ENCODE peak calls at places on chromosomes 1 and 21, in five cellular contexts. F is GM23338, S is HCT116, X is upper lobe of left lung, D is HepG2. T is an unnamed sample.

GRCh38 chr1:178500091-178500770 is 3.5 kb upstream of the CLEC20A start:
- ATAC-seq in F (peak; percentile 51), S (peak; percentile 55), X (peak; percentile 36), D (peak; percentile 63), T (no peak)

GRCh38 chr1:12469990-12470389 is 148.0 kb downstream of the DHRS3 start:
- ATAC-seq in F (no peak), S (peak; percentile 84), X (no peak), D (no peak), T (no peak)

GRCh38 chr21:32415999-32416398 is 3.5 kb downstream of the EVA1C start:
- ATAC-seq in F (no peak), S (no peak), X (no peak), D (no peak), T (no peak)

GRCh38 chr1:205936316-205936715 is 6.9 kb downstream of the SLC26A9 start:
- ATAC-seq in F (no peak), S (no peak), X (peak; percentile 17), D (no peak), T (no peak)

GRCh38 chr1:163085904-163086268 is 16.7 kb downstream of the RGS4 start:
- ATAC-seq in F (no peak), S (no peak), X (no peak), D (no peak), T (no peak)

GRCh38 chr1:40030528-40031135 is 9.9 kb upstream of the CAP1 start:
- ATAC-seq in F (no peak), S (no peak), X (no peak), D (no peak), T (no peak)

GRCh38 chr1:43831866-43832654 is 101.5 kb upstream of the ARTN start:
- ATAC-seq in F (no peak), S (no peak), X (no peak), D (no peak), T (no peak)

GRCh38 chr1:10107985-10108663 is 75.4 kb downstream of the UBE4B start:
- ATAC-seq in F (no peak), S (peak; percentile 92), X (no peak), D (no peak), T (peak; percentile 79)

GRCh38 chr21:32184485-32184884 is 94.4 kb downstream of the MIS18A start:
- ATAC-seq in F (no peak), S (peak; percentile 67), X (no peak), D (no peak), T (no peak)

GRCh38 chr1:208934933-208935332 is 648.6 kb upstream of the CAMK1G start:
- ATAC-seq in F (no peak), S (no peak), X (no peak), D (no peak), T (no peak)

GRCh38 chr1:81936838-81937237 is 136.1 kb downstream of the ADGRL2 start:
- ATAC-seq in F (no peak), S (no peak), X (no peak), D (no peak), T (no peak)

GRCh38 chr1:8285965-8286364 is 31.9 kb upstream of the SLC45A1 start:
- ATAC-seq in F (no peak), S (no peak), X (no peak), D (no peak), T (no peak)

GRCh38 chr1:47651311-47652089 is 213.7 kb downstream of the FOXD2 start:
- ATAC-seq in F (no peak), S (no peak), X (no peak), D (peak; percentile 76), T (no peak)

GRCh38 chr1:187762109-187762508 is 933.4 kb downstream of the PLA2G4A start:
- ATAC-seq in F (no peak), S (no peak), X (no peak), D (no peak), T (no peak)

GRCh38 chr1:169090308-169090899 is 16.1 kb upstream of the ATP1B1 start:
- ATAC-seq in F (no peak), S (no peak), X (no peak), D (no peak), T (no peak)

GRCh38 chr1:7366955-7367665 is 404.0 kb upstream of the VAMP3 start:
- ATAC-seq in F (no peak), S (no peak), X (no peak), D (no peak), T (no peak)

GRCh38 chr1:55206210-55206609 is 9.0 kb downstream of the USP24 start:
- ATAC-seq in F (no peak), S (no peak), X (no peak), D (no peak), T (no peak)

GRCh38 chr21:38027901-38028300 is 111.6 kb upstream of the KCNJ6 start:
- ATAC-seq in F (no peak), S (no peak), X (no peak), D (no peak), T (no peak)

GRCh38 chr1:61152706-61153105 is 70.3 kb downstream of the NFIA start:
- ATAC-seq in F (peak; percentile 37), S (no peak), X (no peak), D (peak; percentile 20), T (no peak)

GRCh38 chr1:147612366-147612765 is 58.0 kb downstream of the ACP6 start:
- ATAC-seq in F (no peak), S (no peak), X (no peak), D (peak; percentile 98), T (no peak)

GRCh38 chr1:160061376-160062100 is 8.4 kb downstream of the KCNJ10 start:
- ATAC-seq in F (peak; percentile 73), S (peak; percentile 29), X (no peak), D (peak; percentile 32), T (no peak)

GRCh38 chr1:221240652-221241051 is 361.4 kb downstream of the HLX start:
- ATAC-seq in F (no peak), S (no peak), X (no peak), D (no peak), T (no peak)

GRCh38 chr1:79355073-79355472 is 348.5 kb upstream of the ADGRL4 start:
- ATAC-seq in F (no peak), S (no peak), X (no peak), D (no peak), T (no peak)

GRCh38 chr1:207827488-207827830 is 75.6 kb downstream of the CD46 start:
- ATAC-seq in F (no peak), S (no peak), X (no peak), D (no peak), T (no peak)

GRCh38 chr1:118039170-118039569 is 109.6 kb downstream of the WDR3 start:
- ATAC-seq in F (no peak), S (no peak), X (peak; percentile 45), D (no peak), T (no peak)

DNA sequence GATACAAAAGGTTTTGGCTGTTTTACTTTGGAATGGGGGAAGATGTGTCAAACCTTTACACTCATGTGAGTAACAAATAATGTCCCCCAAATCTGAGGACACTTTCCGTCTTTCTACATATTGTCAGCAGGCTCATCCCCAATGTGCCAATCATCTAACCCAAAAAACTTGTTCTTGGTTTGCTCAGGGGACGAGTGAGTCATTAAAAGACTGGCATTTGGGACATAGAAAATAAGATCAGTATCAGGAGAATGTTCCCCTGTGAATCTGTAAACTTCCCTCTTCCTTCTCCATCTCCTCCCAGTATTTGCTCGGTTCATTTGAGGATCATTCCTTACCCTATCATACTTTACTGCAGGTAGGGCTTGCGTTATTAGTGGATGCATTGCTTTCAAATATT is 194.1 kb upstream of the RUNX1 start:
- ATAC-seq in F (no peak), S (no peak), X (no peak), D (no peak), T (no peak)
- TF ChIP-seq POLR2AphosphoS5 in F (no peak), S (no peak), X (no peak), D (no peak), T (no peak)

DNA sequence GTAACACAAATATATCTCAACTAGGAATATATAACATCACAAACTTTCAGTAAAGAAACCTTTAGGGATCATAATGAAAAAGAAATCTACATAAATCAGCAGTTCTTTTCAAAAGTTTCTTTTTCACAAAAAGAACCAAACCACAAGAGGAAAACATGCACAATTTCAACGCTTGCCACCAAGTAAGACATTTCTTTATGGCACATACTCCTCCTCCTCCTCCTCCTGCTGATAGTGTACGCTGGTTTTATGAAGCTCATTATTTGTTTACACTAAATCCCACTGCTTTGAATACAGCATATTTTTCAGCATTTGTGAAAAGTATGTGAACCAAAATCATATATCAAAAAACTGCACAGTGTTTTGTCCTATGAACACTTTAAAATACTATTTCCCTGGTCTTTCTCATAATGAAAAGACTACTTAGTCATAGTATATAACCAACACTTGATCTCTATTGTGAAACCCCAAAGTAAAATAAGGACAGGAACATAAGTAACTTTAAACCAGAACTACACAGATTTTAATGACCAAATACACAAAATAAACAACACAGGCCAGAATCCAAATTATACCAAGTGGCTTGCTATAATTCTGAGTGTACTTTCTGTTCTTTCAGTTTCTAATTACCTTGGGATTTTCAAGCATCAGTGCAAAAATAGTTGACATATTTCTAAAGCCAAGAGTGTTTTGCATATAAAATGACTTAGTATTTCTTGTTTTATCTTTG is 184.2 kb downstream of the EIF4G3 start:
- ATAC-seq in F (no peak), S (no peak), X (no peak), D (no peak), T (no peak)
- H3K4me3 ChIP-seq in F (no peak overlapping the region), S (no peak overlapping the region), X (no peak overlapping the region), D (no peak overlapping the region), T (no peak overlapping the region)

DNA sequence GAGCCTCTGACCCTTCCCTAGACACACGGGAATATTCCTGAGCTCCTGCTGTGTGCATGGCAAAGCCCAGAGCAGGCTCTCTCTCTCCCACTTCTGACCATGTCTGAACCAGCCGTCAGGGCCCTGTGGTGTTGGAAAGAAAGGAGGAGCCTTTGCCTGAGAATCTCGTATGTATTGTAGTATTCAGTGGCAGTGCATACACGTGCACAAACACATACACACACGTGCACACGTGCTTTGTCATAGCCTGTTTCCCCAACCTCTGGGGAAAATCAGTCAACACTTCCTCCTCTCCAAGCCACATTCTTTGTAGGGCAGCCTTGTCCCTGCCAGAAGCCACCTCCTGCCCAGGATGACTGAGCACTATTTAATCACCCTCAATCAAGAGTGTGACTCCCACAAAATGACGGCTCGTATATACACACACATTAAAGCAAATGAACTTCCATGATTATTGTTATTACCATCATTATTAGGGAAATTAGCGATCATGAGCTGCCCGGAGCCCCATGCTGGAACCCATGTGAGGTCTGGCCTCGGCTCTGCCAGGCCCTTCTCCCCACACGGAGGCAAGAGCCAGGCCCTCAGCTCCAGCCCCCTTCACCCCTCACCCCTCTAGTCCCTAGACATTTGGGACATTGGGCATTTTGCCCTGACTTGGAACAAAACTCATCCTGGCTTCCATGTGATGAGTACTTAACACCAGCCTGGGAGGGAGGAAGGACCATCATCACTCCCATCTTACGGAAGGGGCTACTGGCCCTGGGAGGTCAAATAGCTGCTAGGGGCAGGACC is 331.9 kb downstream of the NPHP4 start:
- ATAC-seq in F (no peak), S (no peak), X (no peak), D (no peak), T (peak; percentile 78)
- TF ChIP-seq POLR2AphosphoS5 in F (no peak), S (no peak), X (peak; percentile 19), D (no peak), T (no peak)

DNA sequence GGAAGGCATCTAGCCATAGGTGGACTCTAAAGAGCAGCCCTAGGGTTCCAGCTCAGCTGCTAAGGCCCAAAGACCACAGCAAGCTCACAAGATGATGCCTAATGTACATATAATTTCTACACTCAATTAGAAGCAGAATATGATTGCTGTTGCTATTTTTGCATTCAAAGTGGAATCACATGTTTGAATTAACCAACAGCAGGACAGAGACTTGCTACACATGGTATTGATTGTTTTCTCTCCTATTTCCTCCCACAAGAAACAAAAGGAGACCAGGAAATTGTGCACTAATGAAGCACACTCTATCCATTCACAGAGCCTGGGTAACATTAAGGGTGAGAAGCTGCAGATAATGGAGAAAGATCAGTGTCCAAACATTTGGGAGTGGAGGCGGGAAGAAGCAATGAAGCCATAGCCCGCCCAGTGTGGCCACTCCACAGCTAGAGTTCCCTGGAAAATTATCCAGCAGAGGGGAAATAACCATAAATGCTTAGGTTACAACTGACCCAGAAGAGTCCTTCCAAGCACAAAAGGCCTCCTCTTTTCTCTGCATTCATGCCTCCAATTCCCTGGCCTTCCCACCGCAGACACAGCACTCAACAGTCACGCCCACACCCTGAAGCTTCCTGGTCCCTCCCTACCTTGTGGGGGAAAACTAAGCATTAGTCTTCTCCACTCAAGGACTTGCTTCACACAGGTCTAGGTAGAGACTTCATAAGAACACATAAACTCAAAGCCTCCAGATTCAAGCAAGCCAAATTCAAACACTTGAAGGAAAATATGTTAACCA is 7.5 kb downstream of the CNN3 start:
- ATAC-seq in F (peak; percentile 17), S (no peak), X (no peak), D (peak; percentile 26), T (no peak)
- H3K4me3 ChIP-seq in F (no peak overlapping the region), S (no peak overlapping the region), X (no peak overlapping the region), D (no peak overlapping the region), T (no peak overlapping the region)